ENCODE peak calls at places on chromosomes 6 and 20, in eight cellular contexts. One of them, this sample, is unnamed.

GRCh38 chr20:38127011-38127621 is 38.0 kb downstream of the TGM2 start:
- DNase-seq in CD8-positive, alpha-beta T cell: no peak
- DNase-seq in kidney: peak
- DNase-seq in epithelial cell of esophagus: peak
- DNase-seq in foreskin fibroblast: peak
- DNase-seq in heart left ventricle: no peak
- DNase-seq in fibroblast of mammary gland: peak
- DNase-seq in endothelial cell of umbilical vein: peak
- DNase-seq in this sample: peak

GRCh38 chr6:9456241-9456658 is 958.6 kb downstream of the TFAP2A start:
- DNase-seq in fibroblast of mammary gland: no peak
- DNase-seq in kidney: peak
- DNase-seq in CD8-positive, alpha-beta T cell: no peak
- DNase-seq in foreskin fibroblast: no peak
- DNase-seq in epithelial cell of esophagus: no peak
- DNase-seq in heart left ventricle: no peak
- DNase-seq in endothelial cell of umbilical vein: no peak
- DNase-seq in this sample: no peak

GRCh38 chr6:28207244-28208179 is 17.6 kb upstream of the ZSCAN9 start:
- DNase-seq in endothelial cell of umbilical vein: peak
- DNase-seq in foreskin fibroblast: peak
- DNase-seq in kidney: no peak
- DNase-seq in epithelial cell of esophagus: peak
- DNase-seq in fibroblast of mammary gland: peak
- DNase-seq in CD8-positive, alpha-beta T cell: no peak
- DNase-seq in heart left ventricle: no peak
- DNase-seq in this sample: no peak

GRCh38 chr6:111997078-111997862 is 56.6 kb upstream of the CCN6 start:
- DNase-seq in epithelial cell of esophagus: peak
- DNase-seq in heart left ventricle: peak
- DNase-seq in kidney: peak
- DNase-seq in CD8-positive, alpha-beta T cell: peak
- DNase-seq in endothelial cell of umbilical vein: peak
- DNase-seq in foreskin fibroblast: peak
- DNase-seq in fibroblast of mammary gland: peak
- DNase-seq in this sample: peak

GRCh38 chr6:160973856-160974255 is 17.7 kb upstream of the MAP3K4 start:
- DNase-seq in heart left ventricle: no peak
- DNase-seq in CD8-positive, alpha-beta T cell: no peak
- DNase-seq in fibroblast of mammary gland: peak
- DNase-seq in foreskin fibroblast: peak
- DNase-seq in endothelial cell of umbilical vein: no peak
- DNase-seq in kidney: no peak
- DNase-seq in epithelial cell of esophagus: no peak
- DNase-seq in this sample: no peak

GRCh38 chr20:24497851-24498250 is 28.4 kb downstream of the SYNDIG1 start:
- DNase-seq in CD8-positive, alpha-beta T cell: no peak
- DNase-seq in kidney: no peak
- DNase-seq in endothelial cell of umbilical vein: no peak
- DNase-seq in epithelial cell of esophagus: peak
- DNase-seq in foreskin fibroblast: peak
- DNase-seq in fibroblast of mammary gland: peak
- DNase-seq in heart left ventricle: no peak
- DNase-seq in this sample: no peak

GRCh38 chr6:13238017-13238416 is 90.3 kb downstream of the TBC1D7 start:
- DNase-seq in fibroblast of mammary gland: no peak
- DNase-seq in kidney: no peak
- DNase-seq in heart left ventricle: no peak
- DNase-seq in epithelial cell of esophagus: no peak
- DNase-seq in foreskin fibroblast: no peak
- DNase-seq in endothelial cell of umbilical vein: no peak
- DNase-seq in CD8-positive, alpha-beta T cell: no peak
- DNase-seq in this sample: no peak

GRCh38 chr6:146775227-146775626 is 176.5 kb downstream of the ADGB start:
- DNase-seq in endothelial cell of umbilical vein: peak
- DNase-seq in foreskin fibroblast: peak
- DNase-seq in epithelial cell of esophagus: no peak
- DNase-seq in fibroblast of mammary gland: peak
- DNase-seq in heart left ventricle: no peak
- DNase-seq in CD8-positive, alpha-beta T cell: no peak
- DNase-seq in kidney: no peak
- DNase-seq in this sample: no peak

GRCh38 chr6:45427632-45428031 is 49.9 kb upstream of the SUPT3H start:
- DNase-seq in heart left ventricle: no peak
- DNase-seq in epithelial cell of esophagus: no peak
- DNase-seq in foreskin fibroblast: no peak
- DNase-seq in CD8-positive, alpha-beta T cell: no peak
- DNase-seq in kidney: no peak
- DNase-seq in fibroblast of mammary gland: no peak
- DNase-seq in endothelial cell of umbilical vein: no peak
- DNase-seq in this sample: no peak

GRCh38 chr6:41033776-41034175 is 5.2 kb downstream of the UNC5CL start:
- DNase-seq in kidney: no peak
- DNase-seq in fibroblast of mammary gland: no peak
- DNase-seq in foreskin fibroblast: no peak
- DNase-seq in endothelial cell of umbilical vein: no peak
- DNase-seq in CD8-positive, alpha-beta T cell: no peak
- DNase-seq in epithelial cell of esophagus: no peak
- DNase-seq in heart left ventricle: no peak
- DNase-seq in this sample: no peak

GRCh38 chr6:75012018-75012417 is 193.8 kb downstream of the COL12A1 start:
- DNase-seq in foreskin fibroblast: peak
- DNase-seq in CD8-positive, alpha-beta T cell: no peak
- DNase-seq in epithelial cell of esophagus: no peak
- DNase-seq in endothelial cell of umbilical vein: no peak
- DNase-seq in heart left ventricle: no peak
- DNase-seq in fibroblast of mammary gland: no peak
- DNase-seq in kidney: no peak
- DNase-seq in this sample: no peak

GRCh38 chr6:152085533-152085932 is 278.1 kb downstream of the ESR1 start:
- DNase-seq in kidney: no peak
- DNase-seq in fibroblast of mammary gland: peak
- DNase-seq in heart left ventricle: no peak
- DNase-seq in endothelial cell of umbilical vein: peak
- DNase-seq in CD8-positive, alpha-beta T cell: no peak
- DNase-seq in foreskin fibroblast: peak
- DNase-seq in epithelial cell of esophagus: peak
- DNase-seq in this sample: no peak

GRCh38 chr20:47350691-47351545 is 5.6 kb downstream of the ZMYND8 start:
- DNase-seq in kidney: no peak
- DNase-seq in epithelial cell of esophagus: no peak
- DNase-seq in fibroblast of mammary gland: no peak
- DNase-seq in endothelial cell of umbilical vein: peak
- DNase-seq in CD8-positive, alpha-beta T cell: no peak
- DNase-seq in foreskin fibroblast: no peak
- DNase-seq in heart left ventricle: no peak
- DNase-seq in this sample: no peak

GRCh38 chr6:36122495-36123269 is 7.6 kb upstream of the MAPK13 start:
- DNase-seq in kidney: peak
- DNase-seq in heart left ventricle: no peak
- DNase-seq in fibroblast of mammary gland: no peak
- DNase-seq in foreskin fibroblast: peak
- DNase-seq in epithelial cell of esophagus: no peak
- DNase-seq in endothelial cell of umbilical vein: no peak
- DNase-seq in CD8-positive, alpha-beta T cell: no peak
- DNase-seq in this sample: no peak

GRCh38 chr6:42864602-42865001 is 14.8 kb upstream of the RPL7L1 start:
- DNase-seq in kidney: no peak
- DNase-seq in epithelial cell of esophagus: no peak
- DNase-seq in heart left ventricle: no peak
- DNase-seq in CD8-positive, alpha-beta T cell: no peak
- DNase-seq in fibroblast of mammary gland: peak
- DNase-seq in endothelial cell of umbilical vein: no peak
- DNase-seq in foreskin fibroblast: no peak
- DNase-seq in this sample: no peak

GRCh38 chr6:45967363-45967762 is 48.3 kb downstream of the CLIC5 start:
- DNase-seq in heart left ventricle: no peak
- DNase-seq in CD8-positive, alpha-beta T cell: no peak
- DNase-seq in endothelial cell of umbilical vein: no peak
- DNase-seq in epithelial cell of esophagus: no peak
- DNase-seq in fibroblast of mammary gland: no peak
- DNase-seq in foreskin fibroblast: no peak
- DNase-seq in kidney: no peak
- DNase-seq in this sample: no peak

GRCh38 chr6:70150521-70150920 is 152.4 kb downstream of the COL9A1 start:
- DNase-seq in endothelial cell of umbilical vein: no peak
- DNase-seq in kidney: no peak
- DNase-seq in foreskin fibroblast: no peak
- DNase-seq in epithelial cell of esophagus: no peak
- DNase-seq in CD8-positive, alpha-beta T cell: no peak
- DNase-seq in heart left ventricle: no peak
- DNase-seq in fibroblast of mammary gland: no peak
- DNase-seq in this sample: no peak

GRCh38 chr6:53300656-53301551 is 47.8 kb downstream of the ELOVL5 start:
- DNase-seq in kidney: no peak
- DNase-seq in epithelial cell of esophagus: no peak
- DNase-seq in foreskin fibroblast: no peak
- DNase-seq in fibroblast of mammary gland: peak
- DNase-seq in endothelial cell of umbilical vein: peak
- DNase-seq in CD8-positive, alpha-beta T cell: no peak
- DNase-seq in heart left ventricle: no peak
- DNase-seq in this sample: peak

GRCh38 chr6:39558079-39558478 is 167.1 kb downstream of the KIF6 start:
- DNase-seq in heart left ventricle: no peak
- DNase-seq in epithelial cell of esophagus: no peak
- DNase-seq in endothelial cell of umbilical vein: no peak
- DNase-seq in foreskin fibroblast: no peak
- DNase-seq in CD8-positive, alpha-beta T cell: no peak
- DNase-seq in fibroblast of mammary gland: no peak
- DNase-seq in kidney: no peak
- DNase-seq in this sample: no peak

GRCh38 chr20:37901667-37902503 is 1.0 kb upstream of the VSTM2L start:
- DNase-seq in heart left ventricle: no peak
- DNase-seq in kidney: no peak
- DNase-seq in foreskin fibroblast: peak
- DNase-seq in CD8-positive, alpha-beta T cell: no peak
- DNase-seq in epithelial cell of esophagus: peak
- DNase-seq in endothelial cell of umbilical vein: peak
- DNase-seq in fibroblast of mammary gland: peak
- DNase-seq in this sample: no peak

GRCh38 chr6:106522557-106522956 is 106.7 kb downstream of the RTN4IP1 start:
- DNase-seq in kidney: no peak
- DNase-seq in epithelial cell of esophagus: no peak
- DNase-seq in endothelial cell of umbilical vein: no peak
- DNase-seq in foreskin fibroblast: peak
- DNase-seq in CD8-positive, alpha-beta T cell: no peak
- DNase-seq in fibroblast of mammary gland: no peak
- DNase-seq in heart left ventricle: no peak
- DNase-seq in this sample: no peak

GRCh38 chr6:137056121-137056880 is 11.5 kb upstream of the IL20RA start:
- DNase-seq in epithelial cell of esophagus: peak
- DNase-seq in CD8-positive, alpha-beta T cell: no peak
- DNase-seq in fibroblast of mammary gland: no peak
- DNase-seq in foreskin fibroblast: no peak
- DNase-seq in heart left ventricle: no peak
- DNase-seq in endothelial cell of umbilical vein: no peak
- DNase-seq in kidney: no peak
- DNase-seq in this sample: no peak

GRCh38 chr20:41862476-41862875 is 244.3 kb upstream of the CHD6 start:
- DNase-seq in heart left ventricle: no peak
- DNase-seq in foreskin fibroblast: no peak
- DNase-seq in fibroblast of mammary gland: no peak
- DNase-seq in CD8-positive, alpha-beta T cell: no peak
- DNase-seq in epithelial cell of esophagus: peak
- DNase-seq in endothelial cell of umbilical vein: no peak
- DNase-seq in kidney: no peak
- DNase-seq in this sample: no peak

GRCh38 chr6:139194740-139195139 is 59.9 kb downstream of the HECA start:
- DNase-seq in epithelial cell of esophagus: peak
- DNase-seq in heart left ventricle: no peak
- DNase-seq in endothelial cell of umbilical vein: no peak
- DNase-seq in kidney: no peak
- DNase-seq in CD8-positive, alpha-beta T cell: no peak
- DNase-seq in foreskin fibroblast: no peak
- DNase-seq in fibroblast of mammary gland: no peak
- DNase-seq in this sample: no peak

GRCh38 chr20:54132612-54133433 is 41.0 kb downstream of the CYP24A1 start:
- DNase-seq in foreskin fibroblast: peak
- DNase-seq in endothelial cell of umbilical vein: no peak
- DNase-seq in kidney: no peak
- DNase-seq in fibroblast of mammary gland: peak
- DNase-seq in heart left ventricle: no peak
- DNase-seq in CD8-positive, alpha-beta T cell: no peak
- DNase-seq in epithelial cell of esophagus: peak
- DNase-seq in this sample: no peak

GRCh38 chr20:50792708-50793574 is 1.9 kb upstream of the BCAS4 start:
- DNase-seq in kidney: peak
- DNase-seq in CD8-positive, alpha-beta T cell: no peak
- DNase-seq in foreskin fibroblast: peak
- DNase-seq in heart left ventricle: no peak
- DNase-seq in epithelial cell of esophagus: no peak
- DNase-seq in endothelial cell of umbilical vein: no peak
- DNase-seq in fibroblast of mammary gland: no peak
- DNase-seq in this sample: no peak
- TF ChIP-seq CTCF in kidney: no peak
- TF ChIP-seq CTCF in CD8-positive, alpha-beta T cell: no peak
- TF ChIP-seq CTCF in foreskin fibroblast: no peak
- TF ChIP-seq CTCF in heart left ventricle: no peak
- TF ChIP-seq CTCF in epithelial cell of esophagus: no peak
- TF ChIP-seq CTCF in endothelial cell of umbilical vein: no peak
- TF ChIP-seq CTCF in fibroblast of mammary gland: no peak
- TF ChIP-seq CTCF in this sample: no peak

DNA sequence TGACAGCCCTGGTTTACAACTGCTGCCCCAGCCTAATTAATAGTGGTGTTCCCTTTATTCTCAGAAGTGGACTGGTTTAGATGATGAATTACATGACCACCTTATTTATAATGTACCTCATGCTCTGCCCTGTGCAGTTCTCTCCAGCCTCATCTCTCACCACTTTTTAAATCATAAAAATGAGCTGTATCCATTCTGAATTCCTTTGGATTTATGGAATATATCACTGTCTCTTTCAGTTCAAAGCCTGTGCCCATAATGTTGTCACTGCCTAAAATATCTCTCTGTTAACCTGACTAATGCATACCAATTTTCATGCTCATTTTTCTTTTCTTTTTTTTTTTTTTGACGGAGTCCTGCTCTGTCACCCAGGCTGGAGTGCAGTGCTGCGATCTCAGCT is 36.9 kb downstream of the LAMA2 start:
- DNase-seq in fibroblast of mammary gland: peak
- DNase-seq in CD8-positive, alpha-beta T cell: no peak
- DNase-seq in foreskin fibroblast: peak
- DNase-seq in kidney: no peak
- DNase-seq in endothelial cell of umbilical vein: no peak
- DNase-seq in heart left ventricle: no peak
- DNase-seq in epithelial cell of esophagus: no peak
- DNase-seq in this sample: no peak
- H3K4me3 ChIP-seq in fibroblast of mammary gland: no peak
- H3K4me3 ChIP-seq in CD8-positive, alpha-beta T cell: no peak
- H3K4me3 ChIP-seq in foreskin fibroblast: no peak
- H3K4me3 ChIP-seq in kidney: no peak
- H3K4me3 ChIP-seq in endothelial cell of umbilical vein: no peak
- H3K4me3 ChIP-seq in heart left ventricle: no peak
- H3K4me3 ChIP-seq in epithelial cell of esophagus: no peak
- H3K4me3 ChIP-seq in this sample: no peak

GRCh38 chr20:43658068-43658722 is 8.7 kb upstream of the MYBL2 start:
- DNase-seq in epithelial cell of esophagus: peak
- DNase-seq in kidney: no peak
- DNase-seq in heart left ventricle: no peak
- DNase-seq in fibroblast of mammary gland: peak
- DNase-seq in CD8-positive, alpha-beta T cell: no peak
- DNase-seq in endothelial cell of umbilical vein: no peak
- DNase-seq in foreskin fibroblast: peak
- DNase-seq in this sample: no peak
- TF ChIP-seq CTCF in epithelial cell of esophagus: peak
- TF ChIP-seq CTCF in kidney: no peak
- TF ChIP-seq CTCF in heart left ventricle: no peak
- TF ChIP-seq CTCF in fibroblast of mammary gland: no peak
- TF ChIP-seq CTCF in CD8-positive, alpha-beta T cell: no peak
- TF ChIP-seq CTCF in endothelial cell of umbilical vein: no peak
- TF ChIP-seq CTCF in foreskin fibroblast: no peak
- TF ChIP-seq CTCF in this sample: no peak

GRCh38 chr6:155599571-155599970 is 143.9 kb upstream of the NOX3 start:
- DNase-seq in foreskin fibroblast: no peak
- DNase-seq in fibroblast of mammary gland: no peak
- DNase-seq in CD8-positive, alpha-beta T cell: no peak
- DNase-seq in endothelial cell of umbilical vein: no peak
- DNase-seq in kidney: no peak
- DNase-seq in epithelial cell of esophagus: no peak
- DNase-seq in heart left ventricle: no peak
- DNase-seq in this sample: no peak
- H3K4me3 ChIP-seq in foreskin fibroblast: no peak
- H3K4me3 ChIP-seq in fibroblast of mammary gland: no peak
- H3K4me3 ChIP-seq in CD8-positive, alpha-beta T cell: no peak
- H3K4me3 ChIP-seq in endothelial cell of umbilical vein: no peak
- H3K4me3 ChIP-seq in kidney: no peak
- H3K4me3 ChIP-seq in epithelial cell of esophagus: no peak
- H3K4me3 ChIP-seq in heart left ventricle: no peak
- H3K4me3 ChIP-seq in this sample: no peak